ENCODE peak calls at places on chromosomes 7 and 10, in six cellular contexts. One of them, this sample, is unnamed.

GRCh38 chr7:113263749-113264148 is 145.4 kb upstream of the SMIM30 start:
- DNase-seq in GM23338: no peak
- DNase-seq in testis: no peak
- DNase-seq in OCI-LY7: no peak
- DNase-seq in bronchial epithelial cell: no peak
- DNase-seq in GM12865: no peak
- DNase-seq in this sample: no peak

GRCh38 chr10:105769248-105770184 is 1128.4 kb downstream of the SORCS3 start:
- DNase-seq in testis: no peak
- DNase-seq in OCI-LY7: no peak
- DNase-seq in GM23338: no peak
- DNase-seq in bronchial epithelial cell: peak
- DNase-seq in GM12865: no peak
- DNase-seq in this sample: peak

GRCh38 chr10:132311338-132311939 is 3.7 kb upstream of the STK32C start:
- DNase-seq in OCI-LY7: no peak
- DNase-seq in testis: no peak
- DNase-seq in GM23338: peak
- DNase-seq in bronchial epithelial cell: no peak
- DNase-seq in GM12865: no peak
- DNase-seq in this sample: no peak

GRCh38 chr10:14608381-14609001 is 166.2 kb downstream of the FAM107B start:
- DNase-seq in GM23338: no peak
- DNase-seq in GM12865: peak
- DNase-seq in bronchial epithelial cell: no peak
- DNase-seq in OCI-LY7: peak
- DNase-seq in testis: no peak
- DNase-seq in this sample: no peak

GRCh38 chr10:97185326-97186058 is at the start of gene SLIT1:
- DNase-seq in OCI-LY7: no peak
- DNase-seq in GM12865: no peak
- DNase-seq in bronchial epithelial cell: no peak
- DNase-seq in GM23338: peak
- DNase-seq in testis: no peak
- DNase-seq in this sample: no peak

GRCh38 chr7:45920543-45921380 is at the start of gene IGFBP3:
- DNase-seq in testis: peak
- DNase-seq in GM12865: peak
- DNase-seq in OCI-LY7: no peak
- DNase-seq in bronchial epithelial cell: no peak
- DNase-seq in GM23338: peak
- DNase-seq in this sample: no peak

GRCh38 chr7:83655951-83656556 is 7.1 kb upstream of the SEMA3E start:
- DNase-seq in bronchial epithelial cell: peak
- DNase-seq in GM12865: peak
- DNase-seq in GM23338: peak
- DNase-seq in testis: peak
- DNase-seq in OCI-LY7: peak
- DNase-seq in this sample: peak

GRCh38 chr7:152871678-152872060 is 112.1 kb downstream of the ACTR3B start:
- DNase-seq in bronchial epithelial cell: no peak
- DNase-seq in GM12865: no peak
- DNase-seq in testis: no peak
- DNase-seq in GM23338: no peak
- DNase-seq in OCI-LY7: no peak
- DNase-seq in this sample: no peak

GRCh38 chr10:70571236-70571635 is 31.3 kb downstream of the PRF1 start:
- DNase-seq in GM12865: no peak
- DNase-seq in OCI-LY7: no peak
- DNase-seq in GM23338: no peak
- DNase-seq in testis: no peak
- DNase-seq in bronchial epithelial cell: no peak
- DNase-seq in this sample: no peak

GRCh38 chr7:136389933-136390332 is 412.8 kb upstream of the MTPN start:
- DNase-seq in testis: no peak
- DNase-seq in OCI-LY7: no peak
- DNase-seq in GM23338: no peak
- DNase-seq in bronchial epithelial cell: peak
- DNase-seq in GM12865: no peak
- DNase-seq in this sample: peak

GRCh38 chr10:91345716-91346115 is 64.4 kb upstream of the HECTD2 start:
- DNase-seq in GM23338: no peak
- DNase-seq in OCI-LY7: no peak
- DNase-seq in GM12865: no peak
- DNase-seq in bronchial epithelial cell: peak
- DNase-seq in testis: no peak
- DNase-seq in this sample: no peak

GRCh38 chr7:127123220-127123619 is 129.5 kb downstream of the GRM8 start:
- DNase-seq in testis: no peak
- DNase-seq in OCI-LY7: no peak
- DNase-seq in GM12865: no peak
- DNase-seq in GM23338: no peak
- DNase-seq in bronchial epithelial cell: no peak
- DNase-seq in this sample: no peak

GRCh38 chr7:127114739-127115265 is 137.9 kb downstream of the GRM8 start:
- DNase-seq in GM12865: no peak
- DNase-seq in GM23338: no peak
- DNase-seq in testis: no peak
- DNase-seq in OCI-LY7: no peak
- DNase-seq in bronchial epithelial cell: peak
- DNase-seq in this sample: no peak

DNA sequence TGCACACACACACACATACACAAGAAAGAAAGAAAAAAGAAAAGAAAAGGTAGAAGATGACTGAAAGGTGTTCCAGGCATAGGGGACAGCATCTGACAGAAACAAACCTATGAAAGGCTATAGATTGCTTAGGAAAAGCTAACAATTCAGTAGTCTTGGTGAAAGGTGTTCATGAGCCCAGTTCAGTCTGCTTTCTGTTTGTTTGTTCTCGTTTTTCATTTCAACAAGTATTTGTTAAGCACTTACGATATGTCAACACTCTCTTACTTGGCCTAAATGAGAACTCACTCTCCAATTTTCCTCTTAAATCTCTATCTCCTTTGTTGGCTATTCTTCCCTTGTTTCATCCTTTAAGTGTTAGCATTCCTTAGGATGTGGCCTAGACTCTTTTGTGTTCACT is 133.2 kb downstream of the GRM8 start:
- DNase-seq in bronchial epithelial cell: no peak
- DNase-seq in OCI-LY7: no peak
- DNase-seq in testis: no peak
- DNase-seq in GM23338: no peak
- DNase-seq in GM12865: no peak
- DNase-seq in this sample: no peak
- TF ChIP-seq CTCF in bronchial epithelial cell: no peak
- TF ChIP-seq CTCF in OCI-LY7: no peak
- TF ChIP-seq CTCF in testis: no peak
- TF ChIP-seq CTCF in GM23338: no peak
- TF ChIP-seq CTCF in GM12865: no peak
- TF ChIP-seq CTCF in this sample: no peak

GRCh38 chr10:100715101-100715444 is 30.3 kb upstream of the PAX2 start:
- DNase-seq in GM23338: peak
- DNase-seq in GM12865: no peak
- DNase-seq in testis: no peak
- DNase-seq in OCI-LY7: no peak
- DNase-seq in bronchial epithelial cell: no peak
- DNase-seq in this sample: no peak

GRCh38 chr10:100714566-100714950 is 30.8 kb upstream of the PAX2 start:
- DNase-seq in OCI-LY7: no peak
- DNase-seq in bronchial epithelial cell: no peak
- DNase-seq in GM23338: no peak
- DNase-seq in testis: no peak
- DNase-seq in GM12865: no peak
- DNase-seq in this sample: no peak

GRCh38 chr10:100715445-100716385 is 29.7 kb upstream of the PAX2 start:
- DNase-seq in OCI-LY7: no peak
- DNase-seq in bronchial epithelial cell: no peak
- DNase-seq in GM12865: no peak
- DNase-seq in testis: peak
- DNase-seq in GM23338: peak
- DNase-seq in this sample: no peak

GRCh38 chr10:100713049-100713858 is 32.1 kb upstream of the PAX2 start:
- DNase-seq in bronchial epithelial cell: no peak
- DNase-seq in OCI-LY7: no peak
- DNase-seq in GM12865: no peak
- DNase-seq in testis: no peak
- DNase-seq in GM23338: peak
- DNase-seq in this sample: no peak

DNA sequence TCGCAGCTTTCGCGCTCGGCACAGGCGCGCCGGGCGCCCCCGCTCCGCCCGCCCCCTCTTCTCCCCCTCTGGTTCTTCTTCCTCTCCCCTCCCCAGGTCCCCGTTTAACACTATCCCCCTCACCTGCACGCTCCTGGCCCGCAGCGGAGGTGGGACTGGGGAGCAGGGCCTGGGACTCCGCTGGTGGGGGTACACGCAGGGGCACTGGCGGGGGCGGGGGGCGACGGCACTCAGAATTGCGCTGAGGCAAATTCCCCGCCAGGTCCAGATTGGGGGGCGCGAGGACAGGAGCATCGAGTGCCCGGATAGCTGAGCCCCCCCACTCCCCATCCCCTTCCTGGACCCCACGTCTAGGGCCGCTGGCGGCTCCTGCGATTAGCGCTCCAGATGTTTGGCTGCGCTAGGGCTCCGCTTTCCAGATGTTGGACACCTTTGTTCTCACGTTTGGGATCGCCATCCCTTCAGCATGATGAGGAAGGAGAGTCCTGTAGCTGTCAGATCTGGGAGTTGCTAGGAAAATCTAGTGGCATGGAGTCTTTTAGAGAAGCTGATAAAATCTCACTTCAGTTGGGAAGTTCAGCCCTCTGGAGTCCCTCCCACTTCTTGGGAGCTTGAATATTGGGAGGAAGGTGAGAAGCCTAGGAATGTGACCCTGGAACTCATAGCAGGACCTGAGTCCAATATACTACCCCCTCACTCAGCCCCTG is 31.4 kb upstream of the PAX2 start:
- DNase-seq in GM12865: no peak
- DNase-seq in OCI-LY7: no peak
- DNase-seq in bronchial epithelial cell: no peak
- DNase-seq in GM23338: peak
- DNase-seq in testis: no peak
- DNase-seq in this sample: no peak
- H3K4me3 ChIP-seq in GM12865: no peak
- H3K4me3 ChIP-seq in OCI-LY7: no peak
- H3K4me3 ChIP-seq in bronchial epithelial cell: no peak
- H3K4me3 ChIP-seq in GM23338: peak
- H3K4me3 ChIP-seq in testis: peak
- H3K4me3 ChIP-seq in this sample: no peak

GRCh38 chr7:158705234-158705890 is 758 bp upstream of the NCAPG2 start:
- DNase-seq in OCI-LY7: no peak
- DNase-seq in GM12865: no peak
- DNase-seq in bronchial epithelial cell: no peak
- DNase-seq in testis: no peak
- DNase-seq in GM23338: peak
- DNase-seq in this sample: no peak

GRCh38 chr7:158702944-158703343 is 1.7 kb downstream of the NCAPG2 start:
- DNase-seq in bronchial epithelial cell: no peak
- DNase-seq in GM12865: no peak
- DNase-seq in testis: no peak
- DNase-seq in OCI-LY7: no peak
- DNase-seq in GM23338: no peak
- DNase-seq in this sample: no peak

GRCh38 chr7:158706710-158707590 is 2.3 kb upstream of the NCAPG2 start:
- DNase-seq in GM23338: no peak
- DNase-seq in bronchial epithelial cell: no peak
- DNase-seq in GM12865: no peak
- DNase-seq in testis: no peak
- DNase-seq in OCI-LY7: no peak
- DNase-seq in this sample: no peak

GRCh38 chr7:158706273-158706704 is 1.7 kb upstream of the NCAPG2 start:
- DNase-seq in bronchial epithelial cell: no peak
- DNase-seq in testis: no peak
- DNase-seq in GM12865: no peak
- DNase-seq in OCI-LY7: no peak
- DNase-seq in GM23338: no peak
- DNase-seq in this sample: no peak

GRCh38 chr7:158704524-158705233 is at the start of gene NCAPG2:
- DNase-seq in testis: peak
- DNase-seq in GM12865: peak
- DNase-seq in OCI-LY7: peak
- DNase-seq in GM23338: peak
- DNase-seq in bronchial epithelial cell: peak
- DNase-seq in this sample: peak
- TF ChIP-seq CTCF in testis: peak
- TF ChIP-seq CTCF in GM12865: no peak
- TF ChIP-seq CTCF in OCI-LY7: no peak
- TF ChIP-seq CTCF in GM23338: no peak
- TF ChIP-seq CTCF in bronchial epithelial cell: peak
- TF ChIP-seq CTCF in this sample: no peak

DNA sequence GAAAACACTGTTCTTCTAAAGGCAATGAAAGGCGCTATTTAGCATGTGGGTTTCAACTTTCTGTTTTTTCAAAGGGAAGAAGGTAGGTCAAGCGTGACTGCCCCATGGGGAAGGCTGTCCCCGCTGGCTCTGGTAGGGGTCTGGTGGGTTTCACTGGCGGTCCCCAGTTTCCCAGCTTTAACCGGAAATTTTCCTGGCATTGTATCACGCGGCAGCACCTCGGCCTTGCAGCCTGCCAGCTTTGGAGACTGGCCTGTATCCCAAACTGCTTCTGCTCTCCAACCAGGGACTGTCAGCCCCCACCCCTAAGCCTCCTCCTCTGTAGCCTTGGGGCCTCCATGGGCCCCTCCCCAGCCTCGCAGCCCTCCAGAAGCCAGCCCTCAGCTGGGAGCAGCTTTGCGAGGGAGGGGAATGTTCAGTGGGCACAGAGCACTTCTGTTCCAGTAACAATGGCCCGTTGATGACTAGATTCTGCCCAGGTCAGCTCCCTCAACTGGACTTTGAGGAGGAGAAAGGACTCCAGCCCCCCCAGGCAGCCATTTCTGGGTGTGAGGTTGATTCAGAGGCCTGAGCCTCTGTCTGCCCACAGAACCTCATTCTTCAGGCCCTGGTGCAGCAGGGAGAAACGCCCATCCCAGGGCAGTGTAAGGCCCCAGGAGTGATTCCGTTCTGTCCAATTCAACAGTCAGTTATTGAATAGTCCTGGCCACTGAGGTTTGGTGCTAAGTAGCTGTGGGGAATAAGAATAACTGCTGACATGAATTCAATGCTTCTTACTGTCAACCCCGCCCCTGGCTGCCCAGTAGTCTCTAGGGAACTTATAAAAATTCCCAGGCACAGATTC is 17.1 kb downstream of the CHST3 start:
- DNase-seq in GM12865: no peak
- DNase-seq in OCI-LY7: no peak
- DNase-seq in testis: peak
- DNase-seq in bronchial epithelial cell: no peak
- DNase-seq in GM23338: no peak
- DNase-seq in this sample: no peak
- H3K4me3 ChIP-seq in GM12865: no peak
- H3K4me3 ChIP-seq in OCI-LY7: no peak
- H3K4me3 ChIP-seq in testis: no peak
- H3K4me3 ChIP-seq in bronchial epithelial cell: no peak
- H3K4me3 ChIP-seq in GM23338: no peak
- H3K4me3 ChIP-seq in this sample: no peak

GRCh38 chr10:117741524-117741923 is 199.0 kb downstream of the EMX2 start:
- DNase-seq in OCI-LY7: no peak
- DNase-seq in testis: no peak
- DNase-seq in GM23338: peak
- DNase-seq in GM12865: no peak
- DNase-seq in bronchial epithelial cell: no peak
- DNase-seq in this sample: no peak
- TF ChIP-seq CTCF in OCI-LY7: no peak
- TF ChIP-seq CTCF in testis: no peak
- TF ChIP-seq CTCF in GM23338: peak
- TF ChIP-seq CTCF in GM12865: no peak
- TF ChIP-seq CTCF in bronchial epithelial cell: peak
- TF ChIP-seq CTCF in this sample: peak

This sample was measured in retinal pigment epithelial cell.